ENCODE peak calls at places on chromosome 5, in six cellular contexts. F is T-cell; M is upper lobe of left lung; L is left cardiac atrium; B is body of pancreas; K is activated T-cell treated with anti-CD3 and anti-CD28 coated beads, Interleukin-2, amount 50 U/mL, for 72 hours. Y is an unnamed sample.

GRCh38 chr5:137148128-137148527 is 351.0 kb downstream of the SPOCK1 start:
- ATAC-seq in M (no peak), B (no peak), K (no peak), F (no peak), L (peak; percentile 25), Y (no peak)

GRCh38 chr5:64195981-64196380 is 30.3 kb downstream of the RNF180 start:
- ATAC-seq in L (no peak), K (no peak), F (no peak), M (no peak), B (no peak), Y (no peak)

GRCh38 chr5:135195267-135195603 is 161.2 kb upstream of the PITX1 start:
- ATAC-seq in B (no peak), K (no peak), L (peak; percentile 25), F (no peak), M (peak; percentile 48), Y (no peak)

GRCh38 chr5:133427121-133427777 is 185.1 kb downstream of the FSTL4 start:
- ATAC-seq in L (no peak), K (no peak), B (no peak), M (no peak), F (no peak), Y (no peak)

GRCh38 chr5:392431-392988 is 50.5 kb upstream of the EXOC3 start:
- ATAC-seq in M (no peak), L (no peak), B (no peak), F (peak; percentile 90), K (peak; percentile 93), Y (peak; percentile 95)

GRCh38 chr5:66002415-66002814 is 76.0 kb downstream of the ERBIN start:
- ATAC-seq in F (no peak), L (no peak), K (peak; percentile 70), B (no peak), M (no peak), Y (peak; percentile 70)

GRCh38 chr5:59357421-59357977 is 536.0 kb downstream of the PDE4D start:
- ATAC-seq in L (peak; percentile 70), B (no peak), F (no peak), K (no peak), M (peak; percentile 77), Y (no peak)

GRCh38 chr5:55645304-55645703 is 66.8 kb downstream of the SLC38A9 start:
- ATAC-seq in M (no peak), K (no peak), F (no peak), B (no peak), L (no peak), Y (no peak)

GRCh38 chr5:3075309-3075708 is 323.8 kb upstream of the IRX2 start:
- ATAC-seq in K (no peak), L (no peak), B (no peak), F (no peak), M (no peak), Y (no peak)

GRCh38 chr5:39587675-39588074 is 162.9 kb upstream of the DAB2 start:
- ATAC-seq in M (no peak), K (no peak), B (no peak), L (no peak), F (no peak), Y (no peak)